ENCODE peak calls at places on chromosomes 2 and 18, in seven cellular contexts. One of them, this sample, is unnamed.

GRCh38 chr2:232410238-232410900 is 3.7 kb downstream of the ALPG start:
- DNase-seq in brain microvascular endothelial cell: no peak
- DNase-seq in fibroblast of the aortic adventitia: no peak
- DNase-seq in dorsolateral prefrontal cortex: no peak
- DNase-seq in fibroblast of lung: no peak
- DNase-seq in Calu3: no peak
- DNase-seq in cardiac fibroblast: no peak
- DNase-seq in this sample: no peak

GRCh38 chr2:30611572-30611971 is 164.5 kb downstream of the LCLAT1 start:
- DNase-seq in brain microvascular endothelial cell: peak
- DNase-seq in fibroblast of the aortic adventitia: no peak
- DNase-seq in dorsolateral prefrontal cortex: no peak
- DNase-seq in fibroblast of lung: no peak
- DNase-seq in Calu3: no peak
- DNase-seq in cardiac fibroblast: peak
- DNase-seq in this sample: no peak

GRCh38 chr2:20666364-20667150 is at the start of gene GDF7:
- DNase-seq in brain microvascular endothelial cell: no peak
- DNase-seq in fibroblast of the aortic adventitia: peak
- DNase-seq in dorsolateral prefrontal cortex: no peak
- DNase-seq in fibroblast of lung: no peak
- DNase-seq in Calu3: no peak
- DNase-seq in cardiac fibroblast: no peak
- DNase-seq in this sample: no peak

GRCh38 chr2:240917009-240917683 is 11.0 kb downstream of the CROCC2 start:
- DNase-seq in brain microvascular endothelial cell: no peak
- DNase-seq in fibroblast of the aortic adventitia: no peak
- DNase-seq in dorsolateral prefrontal cortex: peak
- DNase-seq in fibroblast of lung: no peak
- DNase-seq in Calu3: no peak
- DNase-seq in cardiac fibroblast: no peak
- DNase-seq in this sample: no peak

GRCh38 chr2:203427061-203427460 is 98.9 kb downstream of the ABI2 start:
- DNase-seq in brain microvascular endothelial cell: peak
- DNase-seq in fibroblast of the aortic adventitia: peak
- DNase-seq in dorsolateral prefrontal cortex: no peak
- DNase-seq in fibroblast of lung: no peak
- DNase-seq in Calu3: no peak
- DNase-seq in cardiac fibroblast: peak
- DNase-seq in this sample: peak

GRCh38 chr2:218033208-218033589 is 30.4 kb upstream of the TNS1 start:
- DNase-seq in brain microvascular endothelial cell: no peak
- DNase-seq in fibroblast of the aortic adventitia: no peak
- DNase-seq in dorsolateral prefrontal cortex: no peak
- DNase-seq in fibroblast of lung: no peak
- DNase-seq in Calu3: no peak
- DNase-seq in cardiac fibroblast: no peak
- DNase-seq in this sample: no peak

GRCh38 chr2:38438536-38439225 is 61.6 kb upstream of the ATL2 start:
- DNase-seq in brain microvascular endothelial cell: no peak
- DNase-seq in fibroblast of the aortic adventitia: no peak
- DNase-seq in dorsolateral prefrontal cortex: no peak
- DNase-seq in fibroblast of lung: no peak
- DNase-seq in Calu3: peak
- DNase-seq in cardiac fibroblast: no peak
- DNase-seq in this sample: no peak

GRCh38 chr2:201953880-201954279 is 79.8 kb upstream of the FZD7 start:
- DNase-seq in brain microvascular endothelial cell: no peak
- DNase-seq in fibroblast of the aortic adventitia: peak
- DNase-seq in dorsolateral prefrontal cortex: no peak
- DNase-seq in fibroblast of lung: no peak
- DNase-seq in Calu3: no peak
- DNase-seq in cardiac fibroblast: no peak
- DNase-seq in this sample: no peak

GRCh38 chr2:70258532-70258875 is 567 bp downstream of the PCYOX1 start:
- DNase-seq in brain microvascular endothelial cell: no peak
- DNase-seq in fibroblast of the aortic adventitia: peak
- DNase-seq in dorsolateral prefrontal cortex: no peak
- DNase-seq in fibroblast of lung: peak
- DNase-seq in Calu3: no peak
- DNase-seq in cardiac fibroblast: peak
- DNase-seq in this sample: peak

GRCh38 chr2:157792345-157793052 is 83.6 kb downstream of the ACVR1 start:
- DNase-seq in brain microvascular endothelial cell: peak
- DNase-seq in fibroblast of the aortic adventitia: peak
- DNase-seq in dorsolateral prefrontal cortex: no peak
- DNase-seq in fibroblast of lung: peak
- DNase-seq in Calu3: no peak
- DNase-seq in cardiac fibroblast: peak
- DNase-seq in this sample: peak

GRCh38 chr2:225399509-225399908 is at the start of gene NYAP2:
- DNase-seq in brain microvascular endothelial cell: no peak
- DNase-seq in fibroblast of the aortic adventitia: no peak
- DNase-seq in dorsolateral prefrontal cortex: no peak
- DNase-seq in fibroblast of lung: no peak
- DNase-seq in Calu3: no peak
- DNase-seq in cardiac fibroblast: no peak
- DNase-seq in this sample: no peak

GRCh38 chr2:24360050-24360962 is at the start of gene ITSN2:
- DNase-seq in brain microvascular endothelial cell: peak
- DNase-seq in fibroblast of the aortic adventitia: peak
- DNase-seq in dorsolateral prefrontal cortex: peak
- DNase-seq in fibroblast of lung: peak
- DNase-seq in Calu3: peak
- DNase-seq in cardiac fibroblast: peak
- DNase-seq in this sample: peak
- TF ChIP-seq CTCF in brain microvascular endothelial cell: no peak
- TF ChIP-seq CTCF in fibroblast of the aortic adventitia: no peak
- TF ChIP-seq CTCF in dorsolateral prefrontal cortex: no peak
- TF ChIP-seq CTCF in fibroblast of lung: no peak
- TF ChIP-seq CTCF in Calu3: no peak
- TF ChIP-seq CTCF in cardiac fibroblast: no peak
- TF ChIP-seq CTCF in this sample: no peak

GRCh38 chr18:39737869-39738268 is 2172.3 kb upstream of the CELF4 start:
- DNase-seq in brain microvascular endothelial cell: no peak
- DNase-seq in fibroblast of the aortic adventitia: no peak
- DNase-seq in dorsolateral prefrontal cortex: no peak
- DNase-seq in fibroblast of lung: no peak
- DNase-seq in Calu3: no peak
- DNase-seq in cardiac fibroblast: no peak
- DNase-seq in this sample: no peak

GRCh38 chr18:39732918-39733317 is 2167.3 kb upstream of the CELF4 start:
- DNase-seq in brain microvascular endothelial cell: no peak
- DNase-seq in fibroblast of the aortic adventitia: no peak
- DNase-seq in dorsolateral prefrontal cortex: no peak
- DNase-seq in fibroblast of lung: no peak
- DNase-seq in Calu3: no peak
- DNase-seq in cardiac fibroblast: no peak
- DNase-seq in this sample: no peak
- TF ChIP-seq CTCF in brain microvascular endothelial cell: peak
- TF ChIP-seq CTCF in fibroblast of the aortic adventitia: no peak
- TF ChIP-seq CTCF in dorsolateral prefrontal cortex: no peak
- TF ChIP-seq CTCF in fibroblast of lung: no peak
- TF ChIP-seq CTCF in Calu3: no peak
- TF ChIP-seq CTCF in cardiac fibroblast: no peak
- TF ChIP-seq CTCF in this sample: peak

GRCh38 chr2:193074933-193075332 is 880.2 kb upstream of the TMEFF2 start:
- DNase-seq in brain microvascular endothelial cell: no peak
- DNase-seq in fibroblast of the aortic adventitia: no peak
- DNase-seq in dorsolateral prefrontal cortex: no peak
- DNase-seq in fibroblast of lung: no peak
- DNase-seq in Calu3: no peak
- DNase-seq in cardiac fibroblast: no peak
- DNase-seq in this sample: no peak

GRCh38 chr2:193076995-193077394 is 882.3 kb upstream of the TMEFF2 start:
- DNase-seq in brain microvascular endothelial cell: no peak
- DNase-seq in fibroblast of the aortic adventitia: no peak
- DNase-seq in dorsolateral prefrontal cortex: no peak
- DNase-seq in fibroblast of lung: no peak
- DNase-seq in Calu3: no peak
- DNase-seq in cardiac fibroblast: no peak
- DNase-seq in this sample: no peak

GRCh38 chr2:193072647-193073046 is 877.9 kb upstream of the TMEFF2 start:
- DNase-seq in brain microvascular endothelial cell: no peak
- DNase-seq in fibroblast of the aortic adventitia: no peak
- DNase-seq in dorsolateral prefrontal cortex: no peak
- DNase-seq in fibroblast of lung: no peak
- DNase-seq in Calu3: no peak
- DNase-seq in cardiac fibroblast: no peak
- DNase-seq in this sample: no peak
- TF ChIP-seq CTCF in brain microvascular endothelial cell: no peak
- TF ChIP-seq CTCF in fibroblast of the aortic adventitia: no peak
- TF ChIP-seq CTCF in dorsolateral prefrontal cortex: no peak
- TF ChIP-seq CTCF in fibroblast of lung: no peak
- TF ChIP-seq CTCF in Calu3: no peak
- TF ChIP-seq CTCF in cardiac fibroblast: no peak
- TF ChIP-seq CTCF in this sample: no peak

GRCh38 chr2:212549463-212549862 is 10.9 kb upstream of the ERBB4 start:
- DNase-seq in brain microvascular endothelial cell: no peak
- DNase-seq in fibroblast of the aortic adventitia: no peak
- DNase-seq in dorsolateral prefrontal cortex: no peak
- DNase-seq in fibroblast of lung: no peak
- DNase-seq in Calu3: no peak
- DNase-seq in cardiac fibroblast: no peak
- DNase-seq in this sample: no peak

GRCh38 chr2:212554233-212554632 is 15.6 kb upstream of the ERBB4 start:
- DNase-seq in brain microvascular endothelial cell: no peak
- DNase-seq in fibroblast of the aortic adventitia: no peak
- DNase-seq in dorsolateral prefrontal cortex: no peak
- DNase-seq in fibroblast of lung: no peak
- DNase-seq in Calu3: no peak
- DNase-seq in cardiac fibroblast: no peak
- DNase-seq in this sample: no peak

GRCh38 chr2:212546669-212547068 is 8.1 kb upstream of the ERBB4 start:
- DNase-seq in brain microvascular endothelial cell: no peak
- DNase-seq in fibroblast of the aortic adventitia: no peak
- DNase-seq in dorsolateral prefrontal cortex: no peak
- DNase-seq in fibroblast of lung: no peak
- DNase-seq in Calu3: no peak
- DNase-seq in cardiac fibroblast: no peak
- DNase-seq in this sample: no peak

GRCh38 chr2:212547716-212548458 is 9.3 kb upstream of the ERBB4 start:
- DNase-seq in brain microvascular endothelial cell: no peak
- DNase-seq in fibroblast of the aortic adventitia: no peak
- DNase-seq in dorsolateral prefrontal cortex: no peak
- DNase-seq in fibroblast of lung: no peak
- DNase-seq in Calu3: no peak
- DNase-seq in cardiac fibroblast: no peak
- DNase-seq in this sample: no peak

GRCh38 chr2:212548459-212548815 is 9.8 kb upstream of the ERBB4 start:
- DNase-seq in brain microvascular endothelial cell: peak
- DNase-seq in fibroblast of the aortic adventitia: peak
- DNase-seq in dorsolateral prefrontal cortex: no peak
- DNase-seq in fibroblast of lung: peak
- DNase-seq in Calu3: peak
- DNase-seq in cardiac fibroblast: peak
- DNase-seq in this sample: peak
- TF ChIP-seq CTCF in brain microvascular endothelial cell: peak
- TF ChIP-seq CTCF in fibroblast of the aortic adventitia: peak
- TF ChIP-seq CTCF in dorsolateral prefrontal cortex: peak
- TF ChIP-seq CTCF in fibroblast of lung: peak
- TF ChIP-seq CTCF in Calu3: peak
- TF ChIP-seq CTCF in cardiac fibroblast: peak
- TF ChIP-seq CTCF in this sample: peak

DNA sequence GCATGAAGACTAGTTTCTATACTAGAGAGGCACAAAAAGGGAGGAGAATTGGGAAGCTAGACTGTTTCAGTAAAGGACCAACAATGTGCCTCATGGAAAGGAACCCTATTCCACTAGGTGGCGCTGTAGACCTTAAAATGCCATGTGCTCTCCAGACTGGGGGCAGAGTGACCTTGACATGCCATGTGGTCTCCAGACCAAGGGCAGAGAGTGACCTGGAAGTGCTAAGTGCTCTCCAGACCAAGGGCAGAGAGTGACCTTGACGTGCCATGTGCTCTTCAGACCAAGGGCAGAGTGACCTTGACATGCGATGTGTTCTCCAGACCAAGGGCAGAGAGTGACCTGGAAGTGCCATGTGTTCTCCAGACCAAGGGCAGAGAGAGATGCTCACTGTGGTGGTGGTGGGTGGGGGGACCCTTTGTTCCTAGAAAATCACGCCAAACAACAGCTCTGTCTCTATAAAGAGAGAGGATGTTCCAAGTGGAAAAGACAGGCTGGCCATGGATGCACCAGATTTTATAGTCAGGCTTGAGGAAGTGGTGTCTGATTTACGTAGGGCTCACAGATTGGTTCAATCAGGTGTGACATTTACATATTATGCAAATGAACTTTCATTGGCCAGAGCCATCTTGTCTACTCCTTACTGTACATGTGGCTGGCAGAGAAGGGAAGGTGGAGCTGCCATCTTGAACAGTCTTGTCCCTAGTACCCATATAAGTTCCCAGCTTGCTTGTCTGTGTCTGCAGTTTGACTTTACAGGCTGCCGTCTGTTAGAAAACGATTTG is 344.0 kb upstream of the DDX18 start:
- DNase-seq in brain microvascular endothelial cell: no peak
- DNase-seq in fibroblast of the aortic adventitia: no peak
- DNase-seq in dorsolateral prefrontal cortex: no peak
- DNase-seq in fibroblast of lung: no peak
- DNase-seq in Calu3: peak
- DNase-seq in cardiac fibroblast: no peak
- DNase-seq in this sample: no peak
- TF ChIP-seq CTCF in brain microvascular endothelial cell: peak
- TF ChIP-seq CTCF in fibroblast of the aortic adventitia: no peak
- TF ChIP-seq CTCF in dorsolateral prefrontal cortex: peak
- TF ChIP-seq CTCF in fibroblast of lung: peak
- TF ChIP-seq CTCF in Calu3: peak
- TF ChIP-seq CTCF in cardiac fibroblast: no peak
- TF ChIP-seq CTCF in this sample: peak

GRCh38 chr2:185633621-185634020 is 105.0 kb upstream of the FSIP2 start:
- DNase-seq in brain microvascular endothelial cell: no peak
- DNase-seq in fibroblast of the aortic adventitia: no peak
- DNase-seq in dorsolateral prefrontal cortex: no peak
- DNase-seq in fibroblast of lung: no peak
- DNase-seq in Calu3: no peak
- DNase-seq in cardiac fibroblast: no peak
- DNase-seq in this sample: no peak

GRCh38 chr2:185625604-185626003 is 113.0 kb upstream of the FSIP2 start:
- DNase-seq in brain microvascular endothelial cell: no peak
- DNase-seq in fibroblast of the aortic adventitia: no peak
- DNase-seq in dorsolateral prefrontal cortex: no peak
- DNase-seq in fibroblast of lung: no peak
- DNase-seq in Calu3: no peak
- DNase-seq in cardiac fibroblast: no peak
- DNase-seq in this sample: no peak

GRCh38 chr2:185628985-185629384 is 109.6 kb upstream of the FSIP2 start:
- DNase-seq in brain microvascular endothelial cell: no peak
- DNase-seq in fibroblast of the aortic adventitia: peak
- DNase-seq in dorsolateral prefrontal cortex: no peak
- DNase-seq in fibroblast of lung: no peak
- DNase-seq in Calu3: no peak
- DNase-seq in cardiac fibroblast: no peak
- DNase-seq in this sample: no peak
- TF ChIP-seq CTCF in brain microvascular endothelial cell: peak
- TF ChIP-seq CTCF in fibroblast of the aortic adventitia: peak
- TF ChIP-seq CTCF in dorsolateral prefrontal cortex: no peak
- TF ChIP-seq CTCF in fibroblast of lung: no peak
- TF ChIP-seq CTCF in Calu3: no peak
- TF ChIP-seq CTCF in cardiac fibroblast: no peak
- TF ChIP-seq CTCF in this sample: no peak

This sample was measured in HFFc6.